ENCODE peak calls at places on chromosomes 2 and 18, in eight cellular contexts. One of them, this sample, is unnamed.

GRCh38 chr18:26546170-26546874 is 2.0 kb downstream of the KCTD1 start:
- DNase-seq in anterior cingulate cortex: no peak
- DNase-seq in NCI-H1694 treated with DMSO at 0.1 percent for 48 hours: no peak
- DNase-seq in omental fat pad: no peak
- DNase-seq in OCI-LY7: no peak
- DNase-seq in activated CD8-positive, alpha-beta memory T cell treated with anti-CD3 and anti-CD28 coated beads for 24 hours: no peak
- DNase-seq in neuronal stem cell: no peak
- DNase-seq in Karpas-422: no peak
- DNase-seq in this sample: no peak

GRCh38 chr2:206149330-206149729 is 9.9 kb downstream of the NDUFS1 start:
- DNase-seq in OCI-LY7: no peak
- DNase-seq in NCI-H1694 treated with DMSO at 0.1 percent for 48 hours: no peak
- DNase-seq in Karpas-422: no peak
- DNase-seq in neuronal stem cell: no peak
- DNase-seq in anterior cingulate cortex: no peak
- DNase-seq in omental fat pad: no peak
- DNase-seq in activated CD8-positive, alpha-beta memory T cell treated with anti-CD3 and anti-CD28 coated beads for 24 hours: no peak
- DNase-seq in this sample: no peak

GRCh38 chr18:73545497-73545896 is 602.1 kb downstream of the FBXO15 start:
- DNase-seq in omental fat pad: no peak
- DNase-seq in Karpas-422: no peak
- DNase-seq in OCI-LY7: no peak
- DNase-seq in anterior cingulate cortex: no peak
- DNase-seq in NCI-H1694 treated with DMSO at 0.1 percent for 48 hours: no peak
- DNase-seq in activated CD8-positive, alpha-beta memory T cell treated with anti-CD3 and anti-CD28 coated beads for 24 hours: no peak
- DNase-seq in neuronal stem cell: no peak
- DNase-seq in this sample: no peak

GRCh38 chr2:238509151-238509820 is 82.6 kb downstream of the ASB1 start:
- DNase-seq in anterior cingulate cortex: no peak
- DNase-seq in NCI-H1694 treated with DMSO at 0.1 percent for 48 hours: no peak
- DNase-seq in neuronal stem cell: peak
- DNase-seq in activated CD8-positive, alpha-beta memory T cell treated with anti-CD3 and anti-CD28 coated beads for 24 hours: no peak
- DNase-seq in omental fat pad: no peak
- DNase-seq in OCI-LY7: no peak
- DNase-seq in Karpas-422: no peak
- DNase-seq in this sample: no peak

GRCh38 chr2:24919977-24920812 is at the start of gene ADCY3:
- DNase-seq in Karpas-422: peak
- DNase-seq in neuronal stem cell: peak
- DNase-seq in OCI-LY7: peak
- DNase-seq in omental fat pad: no peak
- DNase-seq in activated CD8-positive, alpha-beta memory T cell treated with anti-CD3 and anti-CD28 coated beads for 24 hours: peak
- DNase-seq in NCI-H1694 treated with DMSO at 0.1 percent for 48 hours: no peak
- DNase-seq in anterior cingulate cortex: no peak
- DNase-seq in this sample: no peak

GRCh38 chr2:29528891-29529520 is 392.4 kb downstream of the ALK start:
- DNase-seq in neuronal stem cell: no peak
- DNase-seq in NCI-H1694 treated with DMSO at 0.1 percent for 48 hours: peak
- DNase-seq in activated CD8-positive, alpha-beta memory T cell treated with anti-CD3 and anti-CD28 coated beads for 24 hours: no peak
- DNase-seq in OCI-LY7: no peak
- DNase-seq in Karpas-422: no peak
- DNase-seq in omental fat pad: no peak
- DNase-seq in anterior cingulate cortex: peak
- DNase-seq in this sample: no peak

GRCh38 chr2:239514753-239515152 is 113.9 kb upstream of the HDAC4 start:
- DNase-seq in OCI-LY7: no peak
- DNase-seq in neuronal stem cell: no peak
- DNase-seq in Karpas-422: no peak
- DNase-seq in omental fat pad: no peak
- DNase-seq in activated CD8-positive, alpha-beta memory T cell treated with anti-CD3 and anti-CD28 coated beads for 24 hours: no peak
- DNase-seq in anterior cingulate cortex: no peak
- DNase-seq in NCI-H1694 treated with DMSO at 0.1 percent for 48 hours: no peak
- DNase-seq in this sample: no peak

GRCh38 chr18:23106575-23106974 is 28.7 kb upstream of the CABLES1 start:
- DNase-seq in NCI-H1694 treated with DMSO at 0.1 percent for 48 hours: no peak
- DNase-seq in OCI-LY7: no peak
- DNase-seq in Karpas-422: no peak
- DNase-seq in neuronal stem cell: no peak
- DNase-seq in omental fat pad: no peak
- DNase-seq in activated CD8-positive, alpha-beta memory T cell treated with anti-CD3 and anti-CD28 coated beads for 24 hours: no peak
- DNase-seq in anterior cingulate cortex: no peak
- DNase-seq in this sample: peak